ENCODE peak calls at places on chromosomes 16 and 17, in ten cellular contexts. F, K, G, Q, H, A, I, Z, M and E are unnamed samples.

GRCh38 chr17:44095647-44096496 is 25.3 kb downstream of the G6PC3 start:
- DNase-seq in A (no peak), H (no peak), Q (peak), I (no peak), K (peak), F (peak), M (no peak), G (peak), Z (peak), E (peak)

GRCh38 chr16:12544477-12545291 is 259.0 kb downstream of the CPPED1 start:
- DNase-seq in A (no peak), F (no peak), G (no peak), H (no peak), Z (no peak), I (no peak), M (no peak), Q (no peak), K (no peak), E (no peak)

GRCh38 chr17:13416748-13417363 is 184.9 kb downstream of the HS3ST3A1 start:
- DNase-seq in H (no peak), Z (no peak), M (no peak), K (no peak), G (no peak), F (no peak), Q (no peak), I (no peak), A (no peak), E (no peak)

GRCh38 chr16:81545470-81546175 is 101.0 kb downstream of the CMIP start:
- DNase-seq in K (no peak), H (no peak), I (no peak), F (no peak), G (no peak), M (no peak), Q (no peak), Z (no peak), A (no peak), E (no peak)

GRCh38 chr17:36525888-36526287 is 8.8 kb downstream of the MYO19 start:
- DNase-seq in F (no peak), M (no peak), I (no peak), A (no peak), H (no peak), Q (no peak), K (no peak), G (no peak), Z (no peak), E (no peak)

GRCh38 chr16:47958726-47959125 is 197.1 kb downstream of the ABCC12 start:
- DNase-seq in F (no peak), G (no peak), I (no peak), K (no peak), Z (no peak), M (no peak), Q (no peak), A (no peak), H (no peak), E (no peak)

GRCh38 chr17:75308732-75309629 is 19.7 kb upstream of the SLC25A19 start:
- DNase-seq in K (no peak), H (no peak), Z (no peak), Q (no peak), F (no peak), A (no peak), I (peak), M (no peak), G (no peak), E (no peak)

GRCh38 chr17:1724869-1725641 is 551 bp downstream of the WDR81 start:
- DNase-seq in K (peak), Z (no peak), G (no peak), Q (no peak), M (no peak), H (no peak), F (no peak), A (no peak), I (no peak), E (no peak)

GRCh38 chr17:78000351-78000750 is 41.8 kb downstream of the TNRC6C start:
- DNase-seq in G (peak), K (no peak), Z (peak), M (no peak), F (no peak), H (no peak), I (no peak), Q (peak), A (no peak), E (no peak)

GRCh38 chr17:21505819-21506815 is 130.0 kb downstream of the KCNJ12 start:
- DNase-seq in F (no peak), K (no peak), H (no peak), M (no peak), A (no peak), I (no peak), Z (no peak), G (no peak), Q (no peak), E (no peak)

GRCh38 chr16:49494386-49495150 is 121.0 kb downstream of the C16orf78 start:
- DNase-seq in F (no peak), K (no peak), Z (no peak), Q (no peak), A (no peak), M (no peak), H (no peak), G (no peak), I (no peak), E (no peak)

GRCh38 chr16:67516296-67517177 is 12.1 kb upstream of the RIPOR1 start:
- DNase-seq in A (peak), Z (peak), M (no peak), K (no peak), I (no peak), G (peak), H (peak), F (no peak), Q (no peak), E (no peak)

GRCh38 chr17:48429638-48430586 is at the start of gene SKAP1:
- DNase-seq in H (peak), I (peak), G (no peak), Z (no peak), F (no peak), K (peak), A (no peak), Q (no peak), M (peak), E (peak)

GRCh38 chr16:85919271-85920267 is 20.6 kb downstream of the IRF8 start:
- DNase-seq in I (no peak), Q (no peak), A (no peak), M (no peak), K (no peak), F (no peak), Z (no peak), G (no peak), H (no peak), E (no peak)

GRCh38 chr16:67246081-67246944 is 968 bp downstream of the FHOD1 start:
- DNase-seq in F (peak), M (peak), Z (peak), I (peak), Q (peak), K (peak), G (peak), H (peak), A (no peak), E (peak)

GRCh38 chr16:83458612-83459011 is 349.2 kb upstream of the HSBP1 start:
- DNase-seq in F (no peak), M (no peak), G (peak), H (no peak), I (no peak), Z (peak), A (peak), K (no peak), Q (peak), E (no peak)

GRCh38 chr17:4072487-4073157 is 70.2 kb downstream of the ZZEF1 start:
- DNase-seq in G (peak), F (no peak), Z (peak), K (no peak), H (no peak), M (no peak), Q (peak), I (no peak), A (no peak), E (no peak)

GRCh38 chr17:4080686-4081085 is 62.1 kb downstream of the ZZEF1 start:
- DNase-seq in I (no peak), H (no peak), Z (no peak), M (no peak), G (no peak), Q (no peak), A (no peak), F (no peak), K (no peak), E (no peak)

GRCh38 chr17:4073983-4074830 is 68.6 kb downstream of the ZZEF1 start:
- DNase-seq in G (no peak), M (no peak), A (no peak), K (no peak), H (peak), Q (no peak), I (peak), F (no peak), Z (no peak), E (peak)

DNA sequence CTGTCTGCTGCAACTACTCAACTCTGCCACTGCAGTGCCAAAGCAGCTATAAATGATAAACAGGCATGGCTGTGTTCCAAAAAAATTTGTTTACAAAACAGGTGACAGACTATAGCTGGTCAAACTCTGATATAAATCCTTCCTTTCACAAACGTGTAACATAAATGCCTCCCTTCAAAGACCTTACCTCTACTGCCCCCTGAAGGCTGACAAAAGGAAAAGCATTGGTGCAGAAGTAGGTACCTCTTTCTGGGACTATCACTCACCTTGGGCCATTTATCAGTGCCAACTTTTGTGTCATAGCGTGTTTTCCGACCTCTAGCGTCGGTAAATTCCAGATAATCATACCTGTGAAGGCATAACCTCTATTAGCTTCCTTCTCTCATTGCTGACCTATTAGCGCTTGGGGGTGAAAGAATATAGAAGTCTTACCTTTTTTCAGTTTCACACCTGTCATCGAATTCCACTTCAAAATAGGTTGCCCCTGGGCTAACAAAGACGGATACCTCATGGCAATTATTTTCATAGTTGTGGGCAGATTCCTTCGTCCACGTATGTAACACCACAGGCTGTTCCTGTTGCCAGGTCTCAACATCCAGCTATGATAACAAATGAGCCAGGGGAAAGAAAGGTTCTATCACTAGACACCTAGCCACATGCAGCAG is 67.9 kb downstream of the ZZEF1 start:
- DNase-seq in H (peak), I (no peak), K (no peak), Z (peak), A (no peak), G (peak), M (no peak), F (no peak), Q (no peak), E (no peak)
- TF ChIP-seq CTCF in H (peak), I (no peak), K (peak), Z (peak), A (peak), G (peak), M (peak), F (peak), Q (peak), E (peak)

GRCh38 chr17:2844386-2844785 is 48.1 kb downstream of the RAP1GAP2 start:
- DNase-seq in A (no peak), H (no peak), I (no peak), M (no peak), G (no peak), K (peak), F (no peak), Q (no peak), Z (no peak), E (no peak)
- TF ChIP-seq CTCF in A (peak), H (no peak), I (no peak), M (no peak), G (no peak), K (no peak), F (peak), Q (peak), Z (peak), E (no peak)

GRCh38 chr16:87652386-87652785 is 50.1 kb downstream of the JPH3 start:
- DNase-seq in H (no peak), F (no peak), G (no peak), Q (no peak), K (no peak), A (no peak), M (no peak), Z (no peak), I (no peak), E (no peak)

GRCh38 chr16:87654826-87655225 is 52.5 kb downstream of the JPH3 start:
- DNase-seq in H (no peak), Z (no peak), K (no peak), M (no peak), I (no peak), F (no peak), G (no peak), Q (no peak), A (no peak), E (no peak)

GRCh38 chr16:87648698-87649487 is 46.6 kb downstream of the JPH3 start:
- DNase-seq in Q (no peak), F (no peak), K (no peak), M (no peak), A (no peak), G (no peak), H (no peak), I (no peak), Z (no peak), E (no peak)

GRCh38 chr16:87652799-87653198 is 50.5 kb downstream of the JPH3 start:
- DNase-seq in A (no peak), I (no peak), H (no peak), Z (no peak), G (no peak), F (no peak), Q (no peak), K (no peak), M (no peak), E (no peak)

GRCh38 chr16:87653234-87653633 is 50.9 kb downstream of the JPH3 start:
- DNase-seq in M (no peak), A (no peak), Z (peak), H (no peak), K (no peak), G (peak), F (no peak), I (no peak), Q (no peak), E (no peak)
- TF ChIP-seq CTCF in M (no peak), A (peak), Z (peak), H (peak), K (peak), G (peak), F (peak), I (no peak), Q (peak), E (peak)

DNA sequence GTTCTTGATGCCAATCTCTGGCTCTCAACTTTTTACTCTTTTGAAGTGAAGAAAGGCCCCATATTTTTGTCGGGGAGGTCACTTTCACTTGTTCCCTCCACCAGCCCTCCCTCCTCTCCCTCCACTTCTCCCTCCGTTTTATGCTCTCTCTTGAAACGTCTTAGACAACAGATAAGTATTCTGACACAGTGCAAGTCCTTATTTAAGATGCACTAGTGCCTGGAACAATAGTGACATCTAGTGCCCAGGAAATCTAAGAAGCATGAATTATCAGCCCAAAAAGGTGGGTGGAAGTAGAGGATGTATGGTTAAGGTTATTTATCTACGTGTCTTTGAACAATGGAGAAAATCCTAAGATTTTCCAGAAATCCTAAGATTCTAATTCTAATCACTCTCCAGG is 17.9 kb downstream of the PSME3IP1 start:
- DNase-seq in A (no peak), F (no peak), I (no peak), K (no peak), M (peak), Z (peak), H (peak), G (peak), Q (peak), E (no peak)
- TF ChIP-seq CTCF in A (peak), F (peak), I (no peak), K (no peak), M (peak), Z (peak), H (peak), G (peak), Q (peak), E (peak)

GRCh38 chr16:56331399-56331798 is 93.9 kb downstream of the AMFR start:
- DNase-seq in Q (no peak), H (no peak), M (no peak), F (no peak), G (no peak), A (no peak), K (no peak), I (no peak), Z (no peak), E (no peak)

GRCh38 chr16:56331915-56332314 is 93.4 kb downstream of the AMFR start:
- DNase-seq in Q (no peak), K (no peak), M (no peak), F (no peak), A (no peak), Z (no peak), G (no peak), H (no peak), I (no peak), E (no peak)

GRCh38 chr16:56334761-56335160 is 90.6 kb downstream of the AMFR start:
- DNase-seq in Z (no peak), G (no peak), K (no peak), Q (no peak), H (no peak), F (no peak), A (no peak), I (no peak), M (no peak), E (no peak)

GRCh38 chr16:56330476-56330875 is 94.9 kb downstream of the AMFR start:
- DNase-seq in Z (no peak), F (no peak), I (no peak), M (no peak), Q (no peak), G (no peak), H (no peak), K (no peak), A (no peak), E (no peak)

GRCh38 chr16:56332464-56333079 is 92.8 kb downstream of the AMFR start:
- DNase-seq in K (peak), I (peak), Q (peak), G (peak), F (peak), A (no peak), Z (peak), H (no peak), M (no peak), E (peak)
- TF ChIP-seq CTCF in K (no peak), I (no peak), Q (peak), G (peak), F (peak), A (peak), Z (peak), H (no peak), M (no peak), E (no peak)

DNA sequence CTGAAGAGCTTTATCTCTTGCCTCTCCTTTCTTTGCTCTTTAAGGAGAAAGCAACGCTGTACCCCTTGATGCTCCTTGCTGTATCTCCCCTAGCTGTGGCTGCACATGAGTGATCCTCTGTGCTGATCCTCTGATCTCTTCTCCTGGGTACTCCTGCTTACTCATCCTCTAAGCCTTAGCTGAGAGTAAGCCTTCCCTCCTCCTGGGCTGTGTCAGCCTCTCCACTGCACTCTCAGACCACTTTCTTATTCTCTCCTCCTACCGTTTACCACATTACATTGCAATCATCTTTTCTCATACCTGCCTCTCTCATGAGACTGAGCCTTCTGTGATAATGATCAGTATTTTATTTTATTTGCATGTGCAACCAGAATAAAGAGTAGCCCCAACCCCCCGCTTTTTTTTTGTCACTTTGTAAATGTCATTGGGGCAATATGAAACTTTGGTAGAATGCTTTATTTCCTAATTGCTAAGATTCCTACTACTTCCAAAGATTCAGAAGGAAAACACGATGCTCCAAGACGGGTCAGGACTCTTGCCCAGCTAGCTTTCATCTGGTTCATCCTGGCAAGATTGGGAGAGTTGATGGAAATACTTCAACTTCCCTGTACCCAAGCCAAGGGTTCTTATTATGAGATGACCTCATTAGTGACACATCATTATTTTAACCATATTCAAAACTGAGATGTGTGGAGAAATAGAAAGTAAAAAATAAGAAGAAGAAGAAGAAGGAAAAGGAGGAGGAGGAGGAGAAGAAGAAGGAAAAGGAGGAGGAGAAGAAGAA is 25.3 kb downstream of the SOX9 start:
- DNase-seq in M (no peak), F (no peak), G (no peak), Q (no peak), I (no peak), Z (no peak), K (no peak), H (no peak), A (no peak), E (no peak)
- TF ChIP-seq CTCF in M (no peak), F (no peak), G (no peak), Q (no peak), I (no peak), Z (no peak), K (no peak), H (no peak), A (peak), E (no peak)